ENCODE peak calls at places on chromosome 10, in eight cellular contexts. H is AG09319, Q is cardiac fibroblast, D is WERI-Rb-1, M is nephron progenitor cell, Z is stomach, O is BJ, C is progenitor cell of endocrine pancreas. L is an unnamed sample.

GRCh38 chr10:19843487-19843886 is 27.3 kb downstream of the PLXDC2 start:
- DNase-seq in H (no peak), Q (no peak), D (no peak), M (no peak), Z (no peak), O (no peak), C (no peak), L (peak)

GRCh38 chr10:10869592-10869991 is 148.1 kb upstream of the CELF2 start:
- DNase-seq in H (no peak), Q (peak), D (no peak), M (no peak), Z (no peak), O (no peak), C (no peak), L (no peak)

GRCh38 chr10:88735661-88736060 is 24.2 kb upstream of the LIPN start:
- DNase-seq in H (no peak), Q (peak), D (no peak), M (no peak), Z (no peak), O (no peak), C (no peak), L (peak)

GRCh38 chr10:121845044-121845784 is 82.6 kb downstream of the ATE1 start:
- DNase-seq in H (no peak), Q (no peak), D (no peak), M (no peak), Z (no peak), O (no peak), C (no peak), L (no peak)

GRCh38 chr10:14009315-14010082 is 321.2 kb downstream of the FRMD4A start:
- DNase-seq in H (peak), Q (peak), D (no peak), M (peak), Z (no peak), O (no peak), C (no peak), L (peak)

GRCh38 chr10:132199268-132199853 is 12.6 kb downstream of the DPYSL4 start:
- DNase-seq in H (no peak), Q (no peak), D (no peak), M (no peak), Z (no peak), O (no peak), C (no peak), L (no peak)

GRCh38 chr10:51103818-51104217 is 29.5 kb downstream of the PRKG1 start:
- DNase-seq in H (no peak), Q (peak), D (no peak), M (no peak), Z (no peak), O (no peak), C (no peak), L (peak)

GRCh38 chr10:46310851-46311250 is 24.1 kb downstream of the ANTXRL start:
- DNase-seq in H (no peak), Q (no peak), D (no peak), M (no peak), Z (peak), O (no peak), C (no peak), L (no peak)

GRCh38 chr10:3239066-3239919 is 66.7 kb upstream of the PITRM1 start:
- DNase-seq in H (no peak), Q (peak), D (peak), M (peak), Z (peak), O (no peak), C (peak), L (peak)

GRCh38 chr10:88411772-88412349 is 171.3 kb downstream of the RNLS start:
- DNase-seq in H (no peak), Q (no peak), D (no peak), M (no peak), Z (no peak), O (no peak), C (no peak), L (peak)

GRCh38 chr10:1454428-1454827 is 282.9 kb downstream of the ADARB2 start:
- DNase-seq in H (no peak), Q (no peak), D (no peak), M (no peak), Z (no peak), O (no peak), C (no peak), L (no peak)
- TF ChIP-seq CTCF in H (no peak), Q (no peak), D (no peak), M (no peak), Z (no peak), O (no peak), C (no peak), L (no peak)

DNA sequence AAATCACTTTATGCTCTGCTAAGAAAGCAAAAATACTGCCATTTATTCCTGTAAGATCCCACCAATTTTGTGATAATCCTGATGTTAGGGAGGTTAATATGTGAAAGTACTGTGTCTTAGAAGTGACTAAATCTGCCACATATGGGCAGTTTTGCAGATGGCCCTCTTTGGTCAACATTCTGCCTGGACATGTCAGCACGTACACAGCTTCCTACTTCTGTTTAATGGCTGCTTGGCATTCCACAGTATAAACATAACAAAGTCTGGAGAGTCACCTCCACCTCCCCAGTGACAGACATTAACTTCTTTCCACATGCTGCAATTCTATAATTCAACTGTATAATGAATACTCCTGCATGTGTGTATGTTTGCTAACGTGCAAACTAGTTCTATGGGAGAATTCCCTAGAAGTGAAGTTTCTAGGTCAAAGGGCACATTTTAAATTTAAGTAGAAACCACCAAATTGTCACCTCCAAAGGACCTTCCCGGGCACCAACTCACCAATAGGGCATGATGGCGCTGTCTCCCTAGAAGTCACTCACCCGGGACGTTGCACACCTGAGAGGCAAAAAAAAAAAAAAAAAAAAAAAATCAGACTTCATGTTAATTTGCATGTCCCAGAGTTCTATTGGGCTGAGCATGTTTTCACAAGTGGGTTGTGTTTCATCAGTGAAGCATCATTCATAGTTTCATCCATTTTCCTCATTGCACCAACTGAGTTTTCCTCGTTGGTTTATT is 38.9 kb downstream of the MKI67 start:
- DNase-seq in H (no peak), Q (no peak), D (no peak), M (no peak), Z (no peak), O (no peak), C (no peak), L (no peak)
- TF ChIP-seq CTCF in H (no peak), Q (no peak), D (no peak), M (no peak), Z (no peak), O (no peak), C (no peak), L (no peak)

GRCh38 chr10:56063642-56064041 is 297.4 kb downstream of the ZWINT start:
- DNase-seq in H (no peak), Q (no peak), D (no peak), M (no peak), Z (no peak), O (no peak), C (no peak), L (no peak)

GRCh38 chr10:56068473-56069263 is 292.4 kb downstream of the ZWINT start:
- DNase-seq in H (no peak), Q (no peak), D (no peak), M (no peak), Z (no peak), O (no peak), C (no peak), L (no peak)

DNA sequence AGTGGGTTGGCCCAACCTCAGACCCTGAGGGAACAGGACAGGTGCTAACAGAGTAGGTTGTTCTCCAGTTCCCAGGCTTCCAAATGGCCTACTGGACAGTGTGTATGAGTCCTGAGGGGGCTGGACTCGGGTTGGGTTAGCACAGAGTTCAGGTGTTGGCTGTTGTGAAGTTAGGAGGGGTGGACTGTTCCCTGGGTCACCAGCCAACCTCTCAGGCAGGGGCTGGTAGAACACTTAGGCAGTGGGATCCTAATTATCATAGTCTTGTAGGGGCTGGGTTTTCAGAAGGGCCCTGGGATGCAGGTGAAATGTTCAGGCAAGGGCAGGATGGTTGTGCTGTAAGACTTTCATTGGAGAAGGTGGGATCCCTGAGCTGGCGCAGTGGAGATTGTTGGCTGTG is 293.0 kb downstream of the ZWINT start:
- DNase-seq in H (no peak), Q (no peak), D (no peak), M (no peak), Z (no peak), O (no peak), C (no peak), L (no peak)
- TF ChIP-seq CTCF in H (no peak), Q (no peak), D (no peak), M (no peak), Z (no peak), O (no peak), C (no peak), L (no peak)

DNA sequence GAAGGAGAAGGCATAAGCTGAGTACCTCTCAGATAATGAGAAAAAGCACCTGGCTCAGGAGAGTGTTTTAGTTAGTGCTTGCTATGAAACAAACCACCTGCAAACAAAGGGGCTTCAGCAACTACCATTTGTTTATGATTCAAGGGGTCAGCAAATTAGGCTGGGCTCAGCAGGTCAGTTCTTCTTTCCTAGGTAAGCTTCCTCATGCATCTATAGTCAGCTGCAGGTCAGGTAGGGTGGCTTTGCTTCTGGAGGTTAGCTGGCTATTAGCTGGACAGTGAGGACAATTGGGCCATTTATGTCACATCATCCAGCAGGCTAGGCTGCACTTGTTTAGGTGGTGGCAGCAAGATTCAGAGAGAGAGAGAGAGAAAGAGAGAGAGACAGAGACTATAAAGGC is 185.5 kb downstream of the EMX2 start:
- DNase-seq in H (no peak), Q (no peak), D (no peak), M (no peak), Z (no peak), O (no peak), C (no peak), L (no peak)
- TF ChIP-seq CTCF in H (no peak), Q (no peak), D (no peak), M (no peak), Z (no peak), O (no peak), C (no peak), L (no peak)

DNA sequence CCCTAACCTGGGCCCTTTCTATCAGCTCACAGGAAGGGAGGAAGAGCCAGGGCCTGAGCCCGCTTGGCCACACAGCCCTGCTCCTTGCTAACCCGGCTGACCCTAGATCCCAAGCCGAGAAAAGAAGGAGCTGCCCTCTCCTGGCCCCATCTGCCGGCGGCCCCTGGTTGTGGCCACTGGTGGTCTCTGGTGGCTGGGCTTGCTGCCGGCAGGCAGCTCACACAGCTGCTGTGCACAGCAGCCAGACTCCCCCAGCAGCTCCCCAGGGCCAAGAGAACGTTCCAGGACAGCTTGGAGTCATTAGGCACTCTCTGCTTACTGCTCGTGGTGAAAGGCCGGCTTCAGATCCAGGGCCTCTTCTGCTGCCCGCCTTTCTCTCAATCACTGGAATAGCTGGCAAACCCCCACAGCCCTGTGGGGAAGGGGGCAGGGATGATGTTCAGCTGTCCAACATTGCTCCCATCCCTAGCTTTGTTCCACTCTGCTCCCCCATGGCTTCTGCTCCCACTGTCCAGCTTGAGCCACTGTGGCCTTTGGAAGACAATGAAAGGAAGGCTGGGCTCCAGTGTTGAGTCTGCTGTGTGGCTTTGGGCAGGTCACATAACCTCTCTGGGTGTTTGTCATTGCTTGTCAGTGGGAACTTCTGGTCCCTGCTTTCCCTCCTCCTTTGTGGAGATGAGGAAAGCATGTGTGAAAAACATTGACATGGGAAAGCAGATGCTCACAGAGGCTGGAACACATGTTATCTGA is 35.4 kb upstream of the COL13A1 start:
- DNase-seq in H (peak), Q (no peak), D (no peak), M (no peak), Z (no peak), O (no peak), C (no peak), L (peak)
- TF ChIP-seq CTCF in H (no peak), Q (no peak), D (no peak), M (no peak), Z (no peak), O (no peak), C (no peak), L (no peak)

GRCh38 chr10:73886085-73886529 is 11.8 kb upstream of the CAMK2G start:
- DNase-seq in H (no peak), Q (peak), D (peak), M (peak), Z (peak), O (no peak), C (peak), L (peak)

GRCh38 chr10:73886625-73887024 is 12.3 kb upstream of the CAMK2G start:
- DNase-seq in H (no peak), Q (peak), D (no peak), M (no peak), Z (no peak), O (no peak), C (no peak), L (no peak)

GRCh38 chr10:73889014-73889413 is 14.7 kb upstream of the CAMK2G start:
- DNase-seq in H (no peak), Q (peak), D (no peak), M (no peak), Z (peak), O (no peak), C (no peak), L (peak)

GRCh38 chr10:73888514-73888913 is 14.2 kb upstream of the CAMK2G start:
- DNase-seq in H (no peak), Q (peak), D (no peak), M (no peak), Z (no peak), O (no peak), C (no peak), L (no peak)

GRCh38 chr10:73887038-73888015 is 13.0 kb upstream of the CAMK2G start:
- DNase-seq in H (peak), Q (peak), D (no peak), M (no peak), Z (peak), O (peak), C (no peak), L (peak)
- TF ChIP-seq CTCF in H (no peak), Q (no peak), D (no peak), M (no peak), Z (no peak), O (no peak), C (no peak), L (no peak)

DNA sequence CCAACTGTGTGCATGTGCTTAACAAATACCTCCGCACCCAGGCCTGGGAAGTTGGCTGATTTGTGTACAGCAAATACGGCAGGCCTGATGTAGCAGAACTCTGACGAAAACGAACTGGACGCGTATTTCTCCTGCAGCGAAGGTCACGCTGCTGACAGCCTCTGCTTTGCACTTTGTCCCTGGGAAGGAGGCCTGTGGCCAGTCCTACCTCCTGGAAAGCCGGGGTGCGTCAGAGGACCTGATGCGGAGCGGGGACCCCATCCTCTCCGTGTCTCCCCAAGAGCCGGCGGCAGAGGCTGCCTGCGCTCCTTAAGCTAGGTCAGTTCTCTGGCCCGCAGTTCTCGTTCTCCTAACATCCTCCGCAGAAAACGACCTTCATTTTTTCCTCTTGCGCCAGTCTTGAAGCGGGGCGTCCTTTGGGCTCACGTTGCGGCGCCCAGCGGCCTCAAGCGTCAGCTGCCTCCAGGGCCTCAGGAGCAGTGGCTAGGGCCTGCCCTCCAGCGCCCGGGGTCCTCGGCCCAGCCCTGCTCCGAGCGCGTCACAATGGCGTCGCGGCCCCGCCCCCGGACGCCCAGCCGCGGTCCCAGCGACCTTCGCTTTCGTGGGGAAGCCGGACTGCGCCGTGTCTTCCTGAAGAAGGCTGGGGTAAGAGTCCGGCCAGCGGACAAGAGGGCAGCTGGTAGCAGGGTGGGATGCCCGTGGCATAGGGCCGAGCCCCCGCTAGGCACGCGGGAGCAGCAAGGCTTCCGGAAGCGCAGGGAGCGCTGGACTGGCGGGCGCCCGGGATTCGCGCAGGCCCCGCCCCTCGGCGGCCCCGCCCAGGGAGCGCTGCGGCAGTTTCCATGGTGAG is at the start of gene ZNF487:
- DNase-seq in H (peak), Q (peak), D (peak), M (peak), Z (peak), O (peak), C (peak), L (peak)
- TF ChIP-seq CTCF in H (peak), Q (peak), D (peak), M (no peak), Z (no peak), O (peak), C (peak), L (no peak)